ENCODE peak calls at places on chromosomes 4 and X, in four cellular contexts. P, C, T and V are unnamed samples.

GRCh38 chr4:148787831-148788477 is 345.7 kb upstream of the NR3C2 start:
- DNase-seq in P (no peak), C (peak), T (no peak), V (peak)

GRCh38 chrX:103608305-103608963 is 671 bp downstream of the TCEAL3 start:
- DNase-seq in P (peak), C (no peak), T (peak), V (no peak)

GRCh38 chr4:159206427-159206871 is 103.6 kb downstream of the RAPGEF2 start:
- DNase-seq in P (no peak), C (no peak), T (no peak), V (peak)

GRCh38 chrX:120560405-120560841 is 339 bp downstream of the CUL4B start:
- DNase-seq in P (no peak), C (no peak), T (no peak), V (peak)

GRCh38 chrX:104335765-104336164 is 81.0 kb upstream of the ESX1 start:
- DNase-seq in P (no peak), C (no peak), T (no peak), V (peak)

GRCh38 chr4:67531349-67531748 is 14.0 kb downstream of the CENPC start:
- DNase-seq in P (no peak), C (no peak), T (no peak), V (no peak)

GRCh38 chr4:106868381-106869035 is 167.6 kb downstream of the DKK2 start:
- DNase-seq in P (no peak), C (no peak), T (no peak), V (no peak)

GRCh38 chr4:56026596-56026995 is 77.9 kb downstream of the CEP135 start:
- DNase-seq in P (no peak), C (no peak), T (no peak), V (peak)

GRCh38 chrX:37470711-37471110 is 100.8 kb upstream of the LANCL3 start:
- DNase-seq in P (no peak), C (no peak), T (no peak), V (no peak)

GRCh38 chr4:181157647-181158046 is 1085.6 kb upstream of the TENM3 start:
- DNase-seq in P (no peak), C (no peak), T (no peak), V (no peak)

GRCh38 chr4:87120411-87121162 is 99.8 kb downstream of the KLHL8 start:
- DNase-seq in P (no peak), C (no peak), T (no peak), V (peak)

GRCh38 chr4:66681962-66682361 is 863.3 kb downstream of the CENPC start:
- DNase-seq in P (no peak), C (no peak), T (no peak), V (peak)

GRCh38 chrX:7076245-7076661 is 71.3 kb upstream of the STS start:
- DNase-seq in P (no peak), C (no peak), T (no peak), V (no peak)

GRCh38 chrX:78945186-78945912 is at the start of gene P2RY10:
- DNase-seq in P (no peak), C (no peak), T (no peak), V (no peak)

GRCh38 chrX:13719192-13719856 is 15.1 kb downstream of the TRAPPC2 start:
- DNase-seq in P (no peak), C (peak), T (no peak), V (peak)

GRCh38 chr4:124868495-124868894 is 156.0 kb upstream of the ANKRD50 start:
- DNase-seq in P (no peak), C (no peak), T (no peak), V (no peak)

GRCh38 chr4:14254252-14254651 is 626.7 kb upstream of the BOD1L1 start:
- DNase-seq in P (peak), C (peak), T (peak), V (peak)

GRCh38 chr4:7021930-7022658 is 21.1 kb upstream of the TADA2B start:
- DNase-seq in P (no peak), C (no peak), T (no peak), V (peak)

GRCh38 chrX:18761750-18762149 is 54.3 kb downstream of the PPEF1 start:
- DNase-seq in P (no peak), C (no peak), T (no peak), V (no peak)

GRCh38 chr4:110310795-110311194 is 112.4 kb upstream of the ELOVL6 start:
- DNase-seq in P (no peak), C (no peak), T (no peak), V (no peak)

GRCh38 chr4:127140306-127140705 is 492.5 kb upstream of the INTU start:
- DNase-seq in P (no peak), C (no peak), T (no peak), V (peak)

DNA sequence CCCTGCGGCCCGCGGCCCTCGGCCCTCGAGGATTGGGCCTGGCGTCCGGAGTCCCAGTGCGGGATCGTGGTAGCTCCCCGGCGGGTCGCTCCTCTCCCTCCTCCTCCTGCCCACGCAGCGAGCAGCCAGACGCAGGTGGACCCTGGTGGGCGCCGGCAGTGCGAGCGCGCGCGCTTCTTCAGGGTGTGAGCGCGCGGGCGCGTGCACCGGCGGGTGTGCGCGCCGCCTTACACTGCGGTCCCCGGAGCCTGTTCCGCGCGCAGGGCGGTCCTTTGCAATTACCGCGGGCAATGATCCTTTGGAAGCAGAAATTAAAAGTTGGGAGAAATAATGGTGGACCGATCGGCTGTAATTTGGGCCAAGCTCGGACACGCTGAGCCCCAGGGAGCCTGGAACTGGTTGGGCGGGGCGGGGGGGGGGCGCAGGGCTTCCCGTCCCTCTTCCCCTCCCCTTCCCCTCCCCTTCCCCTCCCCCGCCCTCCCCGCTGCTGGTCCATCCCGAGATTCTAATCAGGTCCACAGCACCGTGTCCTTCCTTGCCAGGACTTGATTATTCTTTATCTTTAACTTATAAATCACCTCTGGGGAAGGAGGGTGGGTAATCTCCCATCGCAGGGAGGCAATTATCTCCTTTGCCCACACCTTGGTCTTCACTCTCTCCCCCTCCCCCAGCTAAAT is 1.6 kb upstream of the NKX1-1 start:
- DNase-seq in P (peak), C (no peak), T (no peak), V (no peak)
- H3K56ac ChIP-seq in P (no peak), C (no peak), T (no peak), V (no peak)

GRCh38 chrX:10525381-10525780 is 95.0 kb downstream of the MID1 start:
- DNase-seq in P (no peak), C (no peak), T (no peak), V (no peak)
- H3K56ac ChIP-seq in P (no peak), C (no peak), T (no peak), V (no peak)

GRCh38 chr4:158074851-158075250 is 98.0 kb downstream of the GASK1B start:
- DNase-seq in P (no peak), C (no peak), T (no peak), V (no peak)
- H3K56ac ChIP-seq in P (no peak), C (no peak), T (no peak), V (no peak)

DNA sequence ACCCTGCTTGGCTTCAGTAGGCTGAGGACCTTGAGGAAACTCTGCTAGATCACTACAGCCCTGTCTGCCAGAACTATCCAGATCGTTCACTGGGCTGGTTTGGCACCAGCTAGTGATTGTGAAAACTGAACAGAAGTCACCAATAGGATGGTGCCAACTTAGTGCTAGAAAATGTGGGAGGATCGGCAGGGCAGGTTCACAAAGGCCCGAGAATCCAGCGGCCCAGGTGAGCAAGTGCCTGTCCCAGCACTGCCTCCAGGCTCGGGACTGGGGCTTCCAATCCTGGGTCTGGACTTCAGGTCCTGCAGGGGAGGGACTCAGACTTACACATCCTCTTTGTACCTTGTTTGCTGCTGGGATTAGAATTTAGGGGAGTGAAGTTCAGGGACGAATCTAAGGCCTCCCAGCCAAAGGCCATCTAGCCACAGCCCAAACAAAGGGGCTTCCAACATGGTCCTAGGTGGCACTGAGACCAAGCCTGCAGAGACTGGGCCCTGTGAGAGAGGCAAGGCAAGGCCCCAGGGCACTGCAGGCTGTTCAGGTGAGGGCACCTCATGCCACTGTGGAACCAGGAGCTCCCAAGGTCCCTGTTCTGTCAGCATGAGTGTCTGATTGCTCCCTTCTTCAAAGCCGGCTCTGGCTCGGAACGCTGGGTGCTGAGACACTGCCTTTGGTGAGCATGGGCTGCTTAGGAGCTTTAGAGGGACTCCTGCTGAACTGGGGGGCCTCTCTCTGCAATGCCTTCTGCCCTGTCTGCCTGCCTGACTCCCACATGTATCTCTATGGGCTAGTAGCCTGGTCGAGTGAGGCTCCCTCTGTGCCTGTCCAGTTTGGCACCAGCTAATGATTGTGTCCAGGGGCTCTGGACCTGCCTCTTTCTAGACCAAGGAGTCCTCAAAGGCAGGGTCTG is 20.7 kb upstream of the ZNF185 start:
- DNase-seq in P (no peak), C (no peak), T (no peak), V (no peak)
- H3K56ac ChIP-seq in P (no peak), C (no peak), T (no peak), V (no peak)

GRCh38 chr4:151228196-151229119 is 48.5 kb upstream of the PRSS48 start:
- DNase-seq in P (no peak), C (no peak), T (no peak), V (peak)
- H3K56ac ChIP-seq in P (no peak), C (no peak), T (no peak), V (no peak)

DNA sequence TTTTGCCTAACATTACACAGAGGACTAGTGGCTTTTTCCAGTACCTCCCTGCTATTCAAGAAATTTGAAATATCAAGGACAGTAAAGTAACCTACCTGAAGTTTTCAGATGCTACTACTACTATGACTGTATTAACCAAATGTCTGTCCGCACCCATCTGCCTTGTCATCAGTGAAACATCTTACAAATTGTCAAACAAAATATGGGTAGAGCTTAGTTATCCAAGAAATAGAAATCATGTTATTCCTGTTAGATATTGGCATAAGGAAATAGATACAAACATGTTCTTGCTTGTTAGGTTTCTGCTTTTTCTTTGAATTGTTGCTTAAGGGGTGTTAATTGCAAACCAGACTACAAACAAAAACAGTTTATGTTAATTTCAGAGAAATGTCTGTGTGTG is 63.9 kb downstream of the PLS3 start:
- DNase-seq in P (no peak), C (no peak), T (no peak), V (no peak)
- H3K56ac ChIP-seq in P (no peak), C (no peak), T (no peak), V (no peak)

GRCh38 chr4:38869511-38869910 is 1.9 kb downstream of the FAM114A1 start:
- DNase-seq in P (no peak), C (no peak), T (no peak), V (no peak)

GRCh38 chr4:38868055-38868965 is 704 bp downstream of the FAM114A1 start:
- DNase-seq in P (peak), C (peak), T (peak), V (peak)

GRCh38 chr4:38866973-38867477 is 581 bp upstream of the FAM114A1 start:
- DNase-seq in P (no peak), C (no peak), T (no peak), V (no peak)

GRCh38 chr4:38865445-38865844 is 2.2 kb upstream of the FAM114A1 start:
- DNase-seq in P (no peak), C (no peak), T (no peak), V (no peak)

GRCh38 chr4:38867478-38868054 is at the start of gene FAM114A1:
- DNase-seq in P (peak), C (peak), T (peak), V (peak)
- H3K56ac ChIP-seq in P (no peak), C (peak), T (peak), V (peak)

DNA sequence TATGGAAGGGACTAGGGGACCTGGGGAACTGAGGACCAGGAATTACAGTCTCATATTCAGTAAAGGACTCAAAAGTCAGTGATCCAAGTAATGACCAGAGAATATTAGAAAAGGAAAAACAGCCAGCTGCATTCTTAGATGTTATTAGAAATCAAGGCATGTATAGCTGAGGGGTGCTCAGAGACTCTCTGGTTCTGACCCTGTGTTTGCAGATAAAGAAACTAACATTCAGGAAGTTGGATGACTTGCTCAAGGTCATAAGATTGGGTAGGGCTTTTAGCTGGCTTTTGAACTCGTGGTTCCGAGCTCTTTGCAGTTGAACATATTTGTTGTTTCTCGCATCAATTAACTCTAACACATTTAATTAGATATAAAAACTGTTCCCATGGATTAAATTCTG is 62.4 kb upstream of the ENPP6 start:
- DNase-seq in P (no peak), C (no peak), T (no peak), V (no peak)
- H3K56ac ChIP-seq in P (no peak), C (no peak), T (no peak), V (no peak)

GRCh38 chr4:75494563-75494962 is 19.6 kb downstream of the RCHY1 start:
- DNase-seq in P (no peak), C (no peak), T (no peak), V (peak)
- H3K56ac ChIP-seq in P (no peak), C (no peak), T (no peak), V (no peak)

GRCh38 chr4:120163895-120164294 is 97.2 kb upstream of the MAD2L1 start:
- DNase-seq in P (no peak), C (no peak), T (no peak), V (no peak)
- H3K56ac ChIP-seq in P (no peak), C (no peak), T (no peak), V (no peak)